ENCODE peak calls at places on chromosomes 7 and 10, in four cellular contexts. D, I, W and K are unnamed samples.

GRCh38 chr10:62264126-62264525 is 4.5 kb downstream of the RTKN2 start:
- DNase-seq in W (no peak), I (no peak), D (no peak), K (no peak)

GRCh38 chr7:42972703-42973500 is 40.7 kb downstream of the MRPL32 start:
- DNase-seq in I (no peak), W (peak; percentile 98), D (peak; percentile 100), K (peak; percentile 74)

GRCh38 chr10:85477979-85478378 is 888.6 kb downstream of the GRID1 start:
- DNase-seq in D (no peak), W (no peak), I (no peak), K (no peak)

GRCh38 chr10:128000660-128001059 is 93.8 kb downstream of the PTPRE start:
- DNase-seq in D (no peak), I (no peak), W (no peak), K (no peak)

GRCh38 chr7:79504607-79505389 is 51.3 kb upstream of the MAGI2 start:
- DNase-seq in D (no peak), W (peak; percentile 29), I (no peak), K (peak; percentile 33)

GRCh38 chr7:98956469-98956868 is 78.1 kb downstream of the TRRAP start:
- DNase-seq in D (no peak), I (no peak), W (no peak), K (no peak)

GRCh38 chr10:79457256-79457785 is 11.9 kb upstream of the ZCCHC24 start:
- DNase-seq in I (no peak), W (no peak), D (no peak), K (no peak)

GRCh38 chr7:460374-461117 is 59.1 kb downstream of the PDGFA start:
- DNase-seq in D (peak; percentile 47), W (peak; percentile 75), I (no peak), K (peak; percentile 52)

GRCh38 chr7:103048833-103049232 is 25.8 kb downstream of the FBXL13 start:
- DNase-seq in I (no peak), W (no peak), D (peak; percentile 56), K (no peak)

GRCh38 chr7:108408294-108409004 is 47.8 kb downstream of the NRCAM start:
- DNase-seq in D (no peak), W (no peak), I (no peak), K (no peak)

GRCh38 chr10:100009283-100009792 is 409 bp downstream of the DNMBP start:
- DNase-seq in W (no peak), I (no peak), D (peak; percentile 40), K (peak; percentile 87)

GRCh38 chr7:149422065-149422913 is 38.6 kb downstream of the ZNF777 start:
- DNase-seq in D (peak; percentile 66), W (peak; percentile 83), I (peak; percentile 79), K (peak; percentile 91)

GRCh38 chr7:28830831-28831230 is 127.3 kb downstream of the TRIL start:
- DNase-seq in I (no peak), W (no peak), D (no peak), K (no peak)

GRCh38 chr10:72089618-72090017 is 1.3 kb upstream of the SPOCK2 start:
- DNase-seq in I (no peak), W (no peak), D (no peak), K (peak; percentile 52)

GRCh38 chr10:4460267-4460666 is 365.7 kb upstream of the AKR1E2 start:
- DNase-seq in I (no peak), W (no peak), D (no peak), K (no peak)

GRCh38 chr7:22219739-22220493 is 137.0 kb downstream of the RAPGEF5 start:
- DNase-seq in W (peak; percentile 68), I (no peak), D (no peak), K (no peak)

GRCh38 chr10:99658622-99659030 is 683 bp upstream of the ENTPD7 start:
- DNase-seq in D (peak; percentile 33), I (no peak), W (peak; percentile 50), K (peak; percentile 80)

GRCh38 chr10:29735628-29736324 is 101.0 kb upstream of the SVIL start:
- DNase-seq in D (peak; percentile 60), I (peak; percentile 33), W (peak; percentile 63), K (peak; percentile 95)

GRCh38 chr7:129434846-129435318 is 650 bp downstream of the STRIP2 start:
- DNase-seq in I (no peak), D (peak; percentile 7), W (peak; percentile 24), K (peak; percentile 10)

GRCh38 chr10:74189999-74190421 is 39.0 kb downstream of the ADK start:
- DNase-seq in W (peak; percentile 80), I (peak; percentile 50), D (peak; percentile 95), K (peak; percentile 53)

GRCh38 chr10:49279015-49279880 is 19.7 kb upstream of the C10orf71 start:
- DNase-seq in D (no peak), I (no peak), W (no peak), K (no peak)

GRCh38 chr10:22624289-22624738 is 90.1 kb downstream of the PIP4K2A start:
- DNase-seq in D (peak; percentile 83), W (peak; percentile 81), I (no peak), K (peak; percentile 21)

GRCh38 chr7:71615017-71615416 is 483.1 kb downstream of the GALNT17 start:
- DNase-seq in I (no peak), D (no peak), W (no peak), K (no peak)

GRCh38 chr7:132504851-132505250 is 71.4 kb downstream of the PLXNA4 start:
- DNase-seq in D (no peak), W (no peak), I (no peak), K (no peak)